ENCODE peak calls at places on chromosomes 5 and 9, in ten cellular contexts. One of them, this sample, is unnamed.
A peak's percentile ranks its signal among the peaks of the same experiment; 100 is the strongest.

GRCh38 chr9:90801507-90802289 is at the start of gene SYK:
- DNase-seq in stomach: peak; percentile 79
- DNase-seq in HepG2: no peak
- DNase-seq in esophagus muscularis mucosa: no peak
- DNase-seq in transverse colon: peak; percentile 87
- DNase-seq in SK-N-SH: peak; percentile 66
- DNase-seq in H1: peak; percentile 74
- DNase-seq in sigmoid colon: peak; percentile 67
- DNase-seq in suprapubic skin: no peak
- DNase-seq in K562: peak; percentile 49
- DNase-seq in this sample: peak; percentile 94

GRCh38 chr5:94197970-94198369 is 420.4 kb downstream of the KIAA0825 start:
- DNase-seq in stomach: no peak
- DNase-seq in HepG2: no peak
- DNase-seq in esophagus muscularis mucosa: no peak
- DNase-seq in transverse colon: no peak
- DNase-seq in SK-N-SH: no peak
- DNase-seq in H1: no peak
- DNase-seq in sigmoid colon: no peak
- DNase-seq in suprapubic skin: no peak
- DNase-seq in K562: no peak
- DNase-seq in this sample: no peak

GRCh38 chr9:86974421-86974820 is 27.1 kb upstream of the GAS1 start:
- DNase-seq in stomach: no peak
- DNase-seq in HepG2: no peak
- DNase-seq in esophagus muscularis mucosa: no peak
- DNase-seq in transverse colon: no peak
- DNase-seq in SK-N-SH: no peak
- DNase-seq in H1: no peak
- DNase-seq in sigmoid colon: no peak
- DNase-seq in suprapubic skin: no peak
- DNase-seq in K562: no peak
- DNase-seq in this sample: no peak

GRCh38 chr9:111992523-111992922 is 95.9 kb downstream of the UGCG start:
- DNase-seq in stomach: no peak
- DNase-seq in HepG2: no peak
- DNase-seq in esophagus muscularis mucosa: no peak
- DNase-seq in transverse colon: no peak
- DNase-seq in SK-N-SH: no peak
- DNase-seq in H1: no peak
- DNase-seq in sigmoid colon: no peak
- DNase-seq in suprapubic skin: no peak
- DNase-seq in K562: no peak
- DNase-seq in this sample: no peak

GRCh38 chr9:134208310-134208841 is 44.0 kb upstream of the RNU6ATAC start:
- DNase-seq in stomach: no peak
- DNase-seq in HepG2: no peak
- DNase-seq in esophagus muscularis mucosa: no peak
- DNase-seq in transverse colon: no peak
- DNase-seq in SK-N-SH: peak; percentile 10
- DNase-seq in H1: no peak
- DNase-seq in sigmoid colon: peak; percentile 59
- DNase-seq in suprapubic skin: no peak
- DNase-seq in K562: no peak
- DNase-seq in this sample: no peak

GRCh38 chr9:94005272-94005901 is 50.2 kb upstream of the BARX1 start:
- DNase-seq in stomach: peak; percentile 60
- DNase-seq in HepG2: no peak
- DNase-seq in esophagus muscularis mucosa: peak; percentile 72
- DNase-seq in transverse colon: peak; percentile 33
- DNase-seq in SK-N-SH: no peak
- DNase-seq in H1: no peak
- DNase-seq in sigmoid colon: no peak
- DNase-seq in suprapubic skin: no peak
- DNase-seq in K562: no peak
- DNase-seq in this sample: no peak

GRCh38 chr9:106859957-106860715 is 2.8 kb upstream of the ZNF462 start:
- DNase-seq in stomach: no peak
- DNase-seq in HepG2: no peak
- DNase-seq in esophagus muscularis mucosa: no peak
- DNase-seq in transverse colon: peak; percentile 71
- DNase-seq in SK-N-SH: peak; percentile 54
- DNase-seq in H1: peak; percentile 83
- DNase-seq in sigmoid colon: peak; percentile 82
- DNase-seq in suprapubic skin: peak; percentile 84
- DNase-seq in K562: no peak
- DNase-seq in this sample: peak; percentile 63

GRCh38 chr5:137575847-137576246 is 76.7 kb upstream of the SPOCK1 start:
- DNase-seq in stomach: no peak
- DNase-seq in HepG2: no peak
- DNase-seq in esophagus muscularis mucosa: peak; percentile 62
- DNase-seq in transverse colon: no peak
- DNase-seq in SK-N-SH: no peak
- DNase-seq in H1: no peak
- DNase-seq in sigmoid colon: no peak
- DNase-seq in suprapubic skin: no peak
- DNase-seq in K562: no peak
- DNase-seq in this sample: no peak

GRCh38 chr5:134647750-134648424 is 698 bp upstream of the SEC24A start:
- DNase-seq in stomach: no peak
- DNase-seq in HepG2: peak; percentile 21
- DNase-seq in esophagus muscularis mucosa: no peak
- DNase-seq in transverse colon: peak; percentile 11
- DNase-seq in SK-N-SH: no peak
- DNase-seq in H1: no peak
- DNase-seq in sigmoid colon: no peak
- DNase-seq in suprapubic skin: no peak
- DNase-seq in K562: no peak
- DNase-seq in this sample: no peak

GRCh38 chr9:20903214-20903613 is 128.2 kb downstream of the HACD4 start:
- DNase-seq in stomach: no peak
- DNase-seq in HepG2: peak; percentile 13
- DNase-seq in esophagus muscularis mucosa: no peak
- DNase-seq in transverse colon: no peak
- DNase-seq in SK-N-SH: no peak
- DNase-seq in H1: no peak
- DNase-seq in sigmoid colon: no peak
- DNase-seq in suprapubic skin: no peak
- DNase-seq in K562: no peak
- DNase-seq in this sample: no peak

GRCh38 chr5:119318256-119318914 is 37.4 kb upstream of the TNFAIP8 start:
- DNase-seq in stomach: no peak
- DNase-seq in HepG2: peak; percentile 64
- DNase-seq in esophagus muscularis mucosa: no peak
- DNase-seq in transverse colon: no peak
- DNase-seq in SK-N-SH: no peak
- DNase-seq in H1: no peak
- DNase-seq in sigmoid colon: no peak
- DNase-seq in suprapubic skin: no peak
- DNase-seq in K562: no peak
- DNase-seq in this sample: no peak

GRCh38 chr9:33151007-33151557 is 16.1 kb downstream of the B4GALT1 start:
- DNase-seq in stomach: no peak
- DNase-seq in HepG2: peak; percentile 63
- DNase-seq in esophagus muscularis mucosa: no peak
- DNase-seq in transverse colon: peak; percentile 71
- DNase-seq in SK-N-SH: no peak
- DNase-seq in H1: no peak
- DNase-seq in sigmoid colon: peak; percentile 87
- DNase-seq in suprapubic skin: no peak
- DNase-seq in K562: no peak
- DNase-seq in this sample: peak; percentile 71

GRCh38 chr5:142684508-142685031 is 1.3 kb downstream of the FGF1 start:
- DNase-seq in stomach: no peak
- DNase-seq in HepG2: no peak
- DNase-seq in esophagus muscularis mucosa: no peak
- DNase-seq in transverse colon: no peak
- DNase-seq in SK-N-SH: no peak
- DNase-seq in H1: no peak
- DNase-seq in sigmoid colon: no peak
- DNase-seq in suprapubic skin: no peak
- DNase-seq in K562: no peak
- DNase-seq in this sample: no peak

GRCh38 chr9:23380821-23381220 is 445.2 kb downstream of the ELAVL2 start:
- DNase-seq in stomach: no peak
- DNase-seq in HepG2: no peak
- DNase-seq in esophagus muscularis mucosa: no peak
- DNase-seq in transverse colon: no peak
- DNase-seq in SK-N-SH: no peak
- DNase-seq in H1: no peak
- DNase-seq in sigmoid colon: no peak
- DNase-seq in suprapubic skin: no peak
- DNase-seq in K562: no peak
- DNase-seq in this sample: no peak

GRCh38 chr5:153617190-153617589 is 126.7 kb downstream of the GRIA1 start:
- DNase-seq in stomach: no peak
- DNase-seq in HepG2: no peak
- DNase-seq in esophagus muscularis mucosa: no peak
- DNase-seq in transverse colon: no peak
- DNase-seq in SK-N-SH: no peak
- DNase-seq in H1: no peak
- DNase-seq in sigmoid colon: no peak
- DNase-seq in suprapubic skin: no peak
- DNase-seq in K562: no peak
- DNase-seq in this sample: no peak

GRCh38 chr5:9386945-9387344 is 158.9 kb downstream of the SEMA5A start:
- DNase-seq in stomach: no peak
- DNase-seq in HepG2: no peak
- DNase-seq in esophagus muscularis mucosa: no peak
- DNase-seq in transverse colon: no peak
- DNase-seq in SK-N-SH: no peak
- DNase-seq in H1: no peak
- DNase-seq in sigmoid colon: no peak
- DNase-seq in suprapubic skin: no peak
- DNase-seq in K562: no peak
- DNase-seq in this sample: no peak

GRCh38 chr5:150264667-150265603 is 24.6 kb downstream of the CAMK2A start:
- DNase-seq in stomach: no peak
- DNase-seq in HepG2: no peak
- DNase-seq in esophagus muscularis mucosa: no peak
- DNase-seq in transverse colon: no peak
- DNase-seq in SK-N-SH: no peak
- DNase-seq in H1: no peak
- DNase-seq in sigmoid colon: no peak
- DNase-seq in suprapubic skin: no peak
- DNase-seq in K562: no peak
- DNase-seq in this sample: no peak
- H3K4me1 ChIP-seq in stomach: no peaks in the 10 kb centered on the region
- H3K4me1 ChIP-seq in HepG2: peaks cover 52% of the 10 kb centered on the region
- H3K4me1 ChIP-seq in esophagus muscularis mucosa: peaks cover 25% of the 10 kb centered on the region
- H3K4me1 ChIP-seq in transverse colon: no peaks in the 10 kb centered on the region
- H3K4me1 ChIP-seq in SK-N-SH: peaks cover 19% of the 10 kb centered on the region
- H3K4me1 ChIP-seq in H1: peaks cover 2% of the 10 kb centered on the region
- H3K4me1 ChIP-seq in sigmoid colon: peaks cover 14% of the 10 kb centered on the region
- H3K4me1 ChIP-seq in suprapubic skin: no peaks in the 10 kb centered on the region
- H3K4me1 ChIP-seq in K562: no peaks in the 10 kb centered on the region
- H3K4me1 ChIP-seq in this sample: peaks cover 3% of the 10 kb centered on the region

DNA sequence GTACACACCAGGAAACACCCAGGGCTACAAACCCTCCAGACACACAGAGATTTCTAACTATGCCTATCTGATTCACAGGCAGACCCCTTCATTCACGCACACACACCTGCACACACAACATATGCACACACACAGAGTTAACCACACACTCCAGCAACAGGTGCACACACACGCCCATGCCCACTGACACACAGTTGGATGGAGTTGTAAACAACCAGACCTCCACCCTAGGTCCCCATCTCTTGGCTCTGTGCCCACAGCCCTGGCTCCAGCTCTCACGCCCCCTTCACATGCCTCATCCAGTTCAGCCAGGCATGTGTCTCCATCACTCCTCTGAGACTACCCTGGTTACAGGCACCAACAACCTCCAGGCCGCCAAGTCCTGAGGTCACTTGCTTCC is 61.1 kb downstream of the PSD2 start:
- DNase-seq in stomach: no peak
- DNase-seq in HepG2: no peak
- DNase-seq in esophagus muscularis mucosa: no peak
- DNase-seq in transverse colon: no peak
- DNase-seq in SK-N-SH: peak; percentile 48
- DNase-seq in H1: no peak
- DNase-seq in sigmoid colon: no peak
- DNase-seq in suprapubic skin: no peak
- DNase-seq in K562: no peak
- DNase-seq in this sample: no peak
- TF ChIP-seq POLR2AphosphoS5 in stomach: no peak
- TF ChIP-seq POLR2AphosphoS5 in HepG2: no peak
- TF ChIP-seq POLR2AphosphoS5 in esophagus muscularis mucosa: no peak
- TF ChIP-seq POLR2AphosphoS5 in transverse colon: no peak
- TF ChIP-seq POLR2AphosphoS5 in SK-N-SH: no peak
- TF ChIP-seq POLR2AphosphoS5 in H1: no peak
- TF ChIP-seq POLR2AphosphoS5 in sigmoid colon: no peak
- TF ChIP-seq POLR2AphosphoS5 in suprapubic skin: no peak
- TF ChIP-seq POLR2AphosphoS5 in K562: no peak
- TF ChIP-seq POLR2AphosphoS5 in this sample: no peak

GRCh38 chr5:98307811-98308210 is 465.7 kb upstream of the RGMB start:
- DNase-seq in stomach: no peak
- DNase-seq in HepG2: no peak
- DNase-seq in esophagus muscularis mucosa: no peak
- DNase-seq in transverse colon: no peak
- DNase-seq in SK-N-SH: no peak
- DNase-seq in H1: no peak
- DNase-seq in sigmoid colon: no peak
- DNase-seq in suprapubic skin: no peak
- DNase-seq in K562: no peak
- DNase-seq in this sample: no peak
- TF ChIP-seq EP300 in stomach: no peak
- TF ChIP-seq EP300 in HepG2: no peak
- TF ChIP-seq EP300 in esophagus muscularis mucosa: no peak
- TF ChIP-seq EP300 in transverse colon: no peak
- TF ChIP-seq EP300 in SK-N-SH: peak; percentile 85
- TF ChIP-seq EP300 in H1: no peak
- TF ChIP-seq EP300 in sigmoid colon: no peak
- TF ChIP-seq EP300 in suprapubic skin: no peak
- TF ChIP-seq EP300 in K562: no peak
- TF ChIP-seq EP300 in this sample: no peak

DNA sequence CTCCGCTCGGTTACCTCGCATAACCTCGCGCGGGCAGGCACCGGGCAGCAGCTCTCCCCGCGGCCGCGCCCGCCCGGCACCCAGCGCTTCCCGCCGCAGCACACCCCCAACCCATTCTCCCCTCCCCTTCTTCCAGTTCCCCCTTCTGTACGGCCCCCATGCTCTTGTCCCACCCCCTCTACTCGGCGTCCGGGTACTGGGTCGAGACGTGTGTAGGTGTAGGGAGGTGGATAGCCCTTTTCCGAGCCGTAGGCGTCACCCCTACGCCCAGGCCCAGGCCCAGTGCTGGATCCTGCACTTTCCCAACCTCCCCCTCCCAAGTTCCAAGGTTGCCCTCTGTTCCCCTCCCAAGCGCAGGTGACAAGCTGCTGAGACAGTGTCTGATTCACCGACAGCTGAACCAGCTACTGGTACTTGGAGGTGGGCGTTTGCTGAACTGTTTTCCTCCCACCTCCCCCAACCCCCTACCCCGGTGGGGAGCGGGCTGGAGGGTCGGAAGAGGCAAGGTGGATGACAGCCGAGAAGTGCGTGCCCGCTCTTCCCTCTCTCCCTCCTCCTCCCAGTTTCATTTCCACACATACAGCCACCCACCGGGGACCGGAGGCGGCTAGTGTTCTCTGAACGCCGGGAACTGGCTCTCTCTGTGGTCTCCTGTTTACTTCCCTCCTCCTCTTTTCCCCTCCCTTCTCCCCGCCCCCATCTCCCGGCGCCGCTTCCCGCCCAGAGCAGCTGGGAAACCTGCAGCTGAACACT is 6.0 kb upstream of the KLF9 start:
- DNase-seq in stomach: peak; percentile 94
- DNase-seq in HepG2: peak; percentile 87
- DNase-seq in esophagus muscularis mucosa: peak; percentile 99
- DNase-seq in transverse colon: peak; percentile 92
- DNase-seq in SK-N-SH: peak; percentile 78
- DNase-seq in H1: peak; percentile 82
- DNase-seq in sigmoid colon: peak; percentile 99
- DNase-seq in suprapubic skin: peak; percentile 97
- DNase-seq in K562: peak; percentile 71
- DNase-seq in this sample: peak; percentile 96
- H3K4me1 ChIP-seq in stomach: peaks cover 37% of the 10 kb centered on the region
- H3K4me1 ChIP-seq in HepG2: peaks cover 33% of the 10 kb centered on the region
- H3K4me1 ChIP-seq in esophagus muscularis mucosa: peaks cover 58% of the 10 kb centered on the region
- H3K4me1 ChIP-seq in transverse colon: peaks cover 36% of the 10 kb centered on the region
- H3K4me1 ChIP-seq in SK-N-SH: peaks cover 15% of the 10 kb centered on the region
- H3K4me1 ChIP-seq in H1: peaks cover 6% of the 10 kb centered on the region
- H3K4me1 ChIP-seq in sigmoid colon: peaks cover 59% of the 10 kb centered on the region
- H3K4me1 ChIP-seq in suprapubic skin: peaks cover 61% of the 10 kb centered on the region
- H3K4me1 ChIP-seq in K562: peaks cover 19% of the 10 kb centered on the region
- H3K4me1 ChIP-seq in this sample: peaks cover 48% of the 10 kb centered on the region

This sample was measured in upper lobe of left lung.